ENCODE peak calls at places on chromosomes 11 and 22, in ten cellular contexts. D is skeletal muscle cell; H is H7; Q is heart right ventricle; J is neural crest cell; S is HEK293T; L is activated naive CD4-positive, alpha-beta T cell treated with anti-CD3 and anti-CD28 coated beads for 36 hours; V is nephron progenitor cell; K is fibroblast of lung; T is substantia nigra. R is an unnamed sample.

GRCh38 chr11:121595717-121596156 is 143.0 kb upstream of the SORL1-AS1 start:
- DNase-seq in D (peak), H (no peak), Q (no peak), J (no peak), S (no peak), L (no peak), V (no peak), K (peak), T (no peak), R (no peak)

GRCh38 chr11:17382046-17382728 is 6.3 kb downstream of the KCNJ11 start:
- DNase-seq in D (no peak), H (no peak), Q (no peak), J (no peak), S (no peak), L (no peak), V (no peak), K (no peak), T (no peak), R (no peak)

GRCh38 chr22:29679316-29679715 is 40.5 kb upstream of the CABP7 start:
- DNase-seq in D (no peak), H (no peak), Q (no peak), J (no peak), S (no peak), L (no peak), V (no peak), K (no peak), T (no peak), R (no peak)

GRCh38 chr11:128735935-128736610 is 42.2 kb downstream of the FLI1 start:
- DNase-seq in D (no peak), H (no peak), Q (no peak), J (no peak), S (no peak), L (no peak), V (no peak), K (no peak), T (no peak), R (no peak)

GRCh38 chr11:111797145-111797581 is 31.0 kb upstream of the PPP2R1B start:
- DNase-seq in D (no peak), H (no peak), Q (no peak), J (no peak), S (no peak), L (peak), V (no peak), K (peak), T (no peak), R (peak)

GRCh38 chr11:117145393-117145761 is 1.3 kb downstream of the PAFAH1B2 start:
- DNase-seq in D (no peak), H (peak), Q (no peak), J (no peak), S (peak), L (peak), V (peak), K (peak), T (no peak), R (no peak)

GRCh38 chr11:16912607-16913006 is 101.6 kb downstream of the PLEKHA7 start:
- DNase-seq in D (no peak), H (peak), Q (no peak), J (no peak), S (no peak), L (no peak), V (no peak), K (no peak), T (no peak), R (peak)

GRCh38 chr11:60756307-60757032 is at the start of gene MS4A15:
- DNase-seq in D (no peak), H (peak), Q (no peak), J (no peak), S (peak), L (peak), V (no peak), K (no peak), T (no peak), R (peak)

GRCh38 chr22:49705631-49706352 is 121.9 kb downstream of the BRD1 start:
- DNase-seq in D (no peak), H (peak), Q (no peak), J (no peak), S (no peak), L (no peak), V (no peak), K (no peak), T (no peak), R (no peak)

GRCh38 chr11:104005234-104005855 is 31.1 kb upstream of the DDI1 start:
- DNase-seq in D (no peak), H (no peak), Q (no peak), J (no peak), S (no peak), L (no peak), V (no peak), K (peak), T (no peak), R (no peak)

GRCh38 chr22:45170001-45170466 is 6.3 kb downstream of the NUP50 start:
- DNase-seq in D (no peak), H (no peak), Q (no peak), J (no peak), S (no peak), L (peak), V (no peak), K (no peak), T (no peak), R (no peak)

GRCh38 chr11:27282141-27282590 is 80.8 kb downstream of the CCDC34 start:
- DNase-seq in D (peak), H (no peak), Q (peak), J (no peak), S (no peak), L (no peak), V (no peak), K (peak), T (no peak), R (no peak)

GRCh38 chr22:38404419-38404818 is 50.6 kb downstream of the KCNJ4 start:
- DNase-seq in D (no peak), H (no peak), Q (no peak), J (no peak), S (no peak), L (no peak), V (no peak), K (no peak), T (no peak), R (no peak)